ENCODE peak calls at places on chromosomes 12 and 14, in seven cellular contexts. V is stomach, L is right lobe of liver, U is Peyer's patch, R is ovary, E is uterus, K is HCT116. H is an unnamed sample.

GRCh38 chr12:11555743-11556625 is 93.5 kb upstream of the ETV6 start:
- DNase-seq in V (peak; percentile 57), L (no peak), U (no peak), R (no peak), E (no peak), K (no peak), H (no peak)

GRCh38 chr12:45558353-45558752 is 171.2 kb upstream of the ARID2 start:
- DNase-seq in V (no peak), L (no peak), U (no peak), R (no peak), E (no peak), K (no peak), H (no peak)

GRCh38 chr14:37247777-37248461 is 50.2 kb downstream of the MIPOL1 start:
- DNase-seq in V (no peak), L (no peak), U (no peak), R (no peak), E (no peak), K (no peak), H (no peak)

GRCh38 chr14:92861856-92862807 is 60.8 kb upstream of the CHGA start:
- DNase-seq in V (no peak), L (no peak), U (no peak), R (no peak), E (no peak), K (no peak), H (no peak)

GRCh38 chr14:100526632-100527031 is 60.6 kb downstream of the BEGAIN start:
- DNase-seq in V (peak; percentile 23), L (peak; percentile 46), U (peak; percentile 16), R (no peak), E (no peak), K (no peak), H (peak; percentile 92)

GRCh38 chr14:22491683-22492483 is 97.1 kb downstream of the DAD1 start:
- DNase-seq in V (no peak), L (no peak), U (no peak), R (no peak), E (no peak), K (no peak), H (no peak)

GRCh38 chr14:23725980-23726746 is 90.0 kb downstream of the DHRS2 start:
- DNase-seq in V (no peak), L (no peak), U (no peak), R (no peak), E (no peak), K (no peak), H (no peak)

GRCh38 chr14:106737025-106737424 is 1210.6 kb downstream of the TMEM121 start:
- DNase-seq in V (no peak), L (no peak), U (no peak), R (no peak), E (no peak), K (no peak), H (no peak)

GRCh38 chr12:64744422-64745258 is 14.6 kb downstream of the GNS start:
- DNase-seq in V (no peak), L (no peak), U (no peak), R (no peak), E (no peak), K (no peak), H (no peak)

GRCh38 chr12:52178984-52179383 is 12.8 kb downstream of the KRT80 start:
- DNase-seq in V (no peak), L (no peak), U (no peak), R (no peak), E (no peak), K (no peak), H (no peak)

GRCh38 chr14:41606249-41607118 is at the start of gene LRFN5:
- DNase-seq in V (no peak), L (no peak), U (no peak), R (peak; percentile 65), E (peak; percentile 26), K (no peak), H (no peak)

GRCh38 chr12:53325539-53326061 is 4.2 kb upstream of the AAAS start:
- DNase-seq in V (peak; percentile 32), L (peak; percentile 63), U (peak; percentile 34), R (peak; percentile 62), E (peak; percentile 45), K (no peak), H (no peak)

GRCh38 chr12:13079440-13079906 is 24.0 kb downstream of the GSG1 start:
- DNase-seq in V (no peak), L (no peak), U (no peak), R (no peak), E (no peak), K (no peak), H (no peak)

GRCh38 chr14:98503086-98503815 is 768.7 kb downstream of the BCL11B start:
- DNase-seq in V (no peak), L (no peak), U (no peak), R (no peak), E (no peak), K (no peak), H (peak; percentile 29)

GRCh38 chr12:28963554-28963953 is 185.5 kb upstream of the FAR2 start:
- DNase-seq in V (no peak), L (no peak), U (no peak), R (no peak), E (no peak), K (peak; percentile 44), H (no peak)

GRCh38 chr12:52473738-52474137 is at the start of gene KRT6C:
- DNase-seq in V (no peak), L (no peak), U (no peak), R (no peak), E (no peak), K (no peak), H (no peak)

GRCh38 chr14:72741836-72742681 is 151.8 kb downstream of the DPF3 start:
- DNase-seq in V (peak; percentile 13), L (peak; percentile 38), U (no peak), R (no peak), E (no peak), K (no peak), H (peak; percentile 62)

GRCh38 chr14:94423465-94424056 is 29.0 kb downstream of the SERPINA11 start:
- DNase-seq in V (peak; percentile 76), L (peak; percentile 85), U (peak; percentile 18), R (peak; percentile 44), E (peak; percentile 18), K (peak; percentile 75), H (no peak)

GRCh38 chr14:94888108-94888507 is 118.2 kb upstream of the GSC start:
- DNase-seq in V (peak; percentile 60), L (no peak), U (no peak), R (no peak), E (no peak), K (no peak), H (no peak)

GRCh38 chr12:67590122-67590795 is 58.3 kb upstream of the DYRK2 start:
- DNase-seq in V (no peak), L (no peak), U (peak; percentile 26), R (no peak), E (no peak), K (no peak), H (peak; percentile 47)

DNA sequence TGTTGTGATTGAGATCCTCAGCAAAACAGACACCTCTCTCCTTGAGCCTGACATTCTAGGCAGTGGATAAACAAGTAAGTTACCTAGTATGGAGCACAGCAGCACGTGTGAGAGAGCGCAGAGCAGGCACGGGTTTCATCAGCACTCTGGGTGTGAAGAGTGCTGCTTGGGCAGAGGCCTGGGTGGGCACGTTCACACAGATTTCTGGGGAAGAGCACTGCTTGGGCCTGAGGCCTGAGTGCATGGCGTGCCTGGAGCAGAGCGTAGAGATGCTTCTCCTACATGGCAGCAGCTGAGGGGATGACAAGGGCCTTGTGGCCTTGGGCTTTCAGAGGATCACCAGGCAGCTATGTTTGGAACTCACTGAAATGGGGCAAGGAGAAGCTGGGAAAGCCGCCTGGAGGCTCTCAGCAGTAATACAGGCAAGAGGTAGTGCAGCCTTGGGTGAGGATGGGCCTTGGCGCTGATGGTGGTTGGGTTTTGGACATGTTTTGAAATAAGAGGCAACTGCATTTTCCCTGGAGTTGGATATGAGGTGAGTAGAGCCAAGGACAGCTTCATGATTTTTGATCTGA is 17.6 kb downstream of the CKB start:
- DNase-seq in V (no peak), L (peak; percentile 39), U (no peak), R (no peak), E (peak; percentile 3), K (no peak), H (no peak)
- TF ChIP-seq CTCF in V (no peak), L (no peak), U (no peak), R (peak; percentile 22), E (no peak), K (no peak), H (no peak)

DNA sequence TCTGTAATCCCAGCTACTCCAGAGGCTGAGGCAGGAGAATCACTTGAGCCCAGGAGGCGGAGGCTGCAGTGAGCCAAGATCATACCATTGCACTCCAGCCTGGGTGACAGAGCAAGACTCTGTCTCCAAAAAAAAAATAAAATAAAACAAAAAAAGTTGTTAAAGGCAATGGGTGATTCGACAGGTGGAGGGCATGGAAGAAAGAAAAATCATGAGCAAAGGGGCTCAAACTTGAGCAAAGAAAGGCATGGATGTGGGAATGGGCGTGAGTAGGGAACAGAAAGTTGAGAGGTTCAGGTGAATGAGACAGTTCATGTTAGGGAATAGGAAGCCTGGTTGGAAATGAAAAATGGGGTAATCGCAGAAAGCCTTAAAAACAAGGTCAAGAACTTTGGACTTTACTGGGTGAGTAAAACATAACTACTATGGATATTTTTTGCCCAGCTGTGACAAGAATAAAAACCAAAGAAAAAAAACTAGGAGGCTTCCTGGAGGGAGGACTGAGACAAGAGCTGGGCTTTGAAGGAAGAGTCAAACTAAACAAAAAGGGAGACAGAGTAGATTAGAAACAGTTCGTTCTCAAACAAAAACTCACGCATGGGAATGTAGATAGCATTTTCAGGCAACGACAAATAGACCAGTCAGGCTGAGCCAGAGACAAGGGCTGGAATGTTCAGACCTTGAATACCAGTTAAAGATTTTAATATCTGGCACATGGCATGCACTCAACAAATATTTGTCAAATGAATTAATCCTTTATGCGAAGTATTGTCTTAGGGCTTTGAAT is 18.8 kb downstream of the PYM1 start:
- DNase-seq in V (no peak), L (no peak), U (no peak), R (peak; percentile 3), E (no peak), K (no peak), H (no peak)
- H3K4me1 ChIP-seq in V (peaks cover 8% of the 10 kb centered on the region), L (no peaks in the 10 kb centered on the region), U (no peaks in the 10 kb centered on the region), R (no peaks in the 10 kb centered on the region), E (no peaks in the 10 kb centered on the region), K (no peaks in the 10 kb centered on the region), H (peaks cover 15% of the 10 kb centered on the region)

DNA sequence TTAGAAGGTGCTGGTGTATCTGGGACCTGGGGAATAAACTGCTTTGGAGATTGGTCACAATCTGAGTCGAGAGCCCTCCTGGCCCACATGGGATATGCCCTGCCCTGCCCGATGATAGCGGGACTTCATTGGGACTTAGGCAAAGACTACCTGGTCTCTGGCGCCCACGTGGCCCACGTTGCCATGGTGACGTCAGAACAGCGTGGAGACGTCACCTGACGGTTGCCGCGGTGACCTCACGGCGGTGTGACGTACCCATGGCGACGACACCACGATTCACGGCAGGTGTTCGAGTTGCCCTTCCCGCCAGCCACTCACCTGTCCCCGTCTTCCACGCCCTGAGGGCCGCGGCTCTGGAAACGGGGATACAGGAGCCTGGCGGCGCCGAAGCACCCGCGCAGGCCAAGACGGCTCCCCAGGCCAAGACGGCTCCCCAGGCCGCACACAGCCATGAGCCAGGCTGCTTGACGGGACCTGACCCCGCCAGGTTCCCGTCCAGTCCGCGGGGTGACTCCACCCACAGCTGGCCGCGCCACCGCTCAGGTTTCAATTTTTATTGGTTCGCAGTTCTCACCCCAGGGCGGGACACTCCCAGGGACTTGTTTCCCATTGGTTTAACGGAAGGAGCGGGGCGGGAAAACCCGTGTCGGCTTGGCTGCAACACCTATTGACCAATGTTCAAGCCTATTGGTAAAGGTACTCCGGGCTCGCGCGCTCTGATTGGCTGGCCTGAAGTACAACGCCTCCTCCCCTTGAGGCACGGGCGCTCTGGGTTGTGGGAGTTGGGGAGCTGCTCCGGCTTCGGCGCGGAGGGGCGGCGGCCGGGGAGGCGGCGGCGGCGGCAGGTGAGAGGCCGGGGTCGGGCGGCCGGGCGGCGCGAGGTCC is at the start of the genes MMAB and MVK:
- DNase-seq in V (peak; percentile 99), L (peak; percentile 100), U (peak; percentile 99), R (peak; percentile 98), E (peak; percentile 99), K (peak; percentile 99), H (peak; percentile 100)
- TF ChIP-seq POLR2A in V (no peak), L (peak; percentile 74), U (peak; percentile 70), R (peak; percentile 88), E (peak; percentile 70), K (peak; percentile 29), H (no peak)

GRCh38 chr12:19893514-19893913 is 454.2 kb downstream of the AEBP2 start:
- DNase-seq in V (no peak), L (no peak), U (no peak), R (no peak), E (no peak), K (peak; percentile 8), H (no peak)
- TF ChIP-seq CTCF in V (no peak), L (peak; percentile 45), U (no peak), R (no peak), E (peak; percentile 39), K (peak; percentile 7), H (no peak)

H was measured in esophagus muscularis mucosa.